ENCODE peak calls at places on chromosomes 1 and 21, in seven cellular contexts. D is chondrocyte, K is endothelial cell, P is activated B cell treated with CpG ODN at 0.5 μM for 24 hours, J is astrocyte of the spinal cord, C is cardiac muscle cell, I is AG04450. F is an unnamed sample.

GRCh38 chr1:77322061-77322900 is 40.5 kb downstream of the AK5 start:
- DNase-seq in I (peak), D (no peak), C (no peak), J (peak), P (no peak), K (no peak), F (peak)

GRCh38 chr1:246778663-246779062 is 54.5 kb downstream of the SCCPDH start:
- DNase-seq in C (no peak), P (no peak), D (peak), K (no peak), J (no peak), I (no peak), F (no peak)

GRCh38 chr21:17513214-17514123 is 626 bp downstream of the CXADR start:
- DNase-seq in P (peak), K (peak), D (no peak), C (peak), J (peak), I (no peak), F (peak)

GRCh38 chr1:42768172-42768571 is 1.1 kb downstream of the C1orf50 start:
- DNase-seq in P (no peak), C (no peak), I (no peak), J (no peak), K (no peak), D (no peak), F (no peak)

GRCh38 chr21:34926784-34927548 is 122.1 kb downstream of the RUNX1 start:
- DNase-seq in K (no peak), J (peak), D (no peak), C (peak), I (no peak), P (no peak), F (peak)

GRCh38 chr1:202107321-202107761 is 15.4 kb upstream of the GPR37L1 start:
- DNase-seq in J (no peak), K (no peak), P (no peak), D (no peak), I (no peak), C (no peak), F (no peak)

GRCh38 chr21:39538453-39539042 is 74.2 kb upstream of the B3GALT5 start:
- DNase-seq in C (no peak), J (no peak), P (no peak), I (no peak), K (no peak), D (no peak), F (no peak)

GRCh38 chr1:182120411-182121258 is 59.1 kb upstream of the ZNF648 start:
- DNase-seq in D (no peak), K (no peak), P (no peak), I (no peak), J (peak), C (no peak), F (peak)

GRCh38 chr1:157496121-157496526 is 56.2 kb downstream of the FCRL5 start:
- DNase-seq in P (no peak), J (peak), C (peak), K (peak), D (no peak), I (no peak), F (peak)

GRCh38 chr1:22845536-22845935 is 127.1 kb downstream of the LACTBL1 start:
- DNase-seq in D (peak), C (no peak), I (no peak), K (no peak), P (no peak), J (no peak), F (no peak)

GRCh38 chr1:53732912-53733317 is 6.0 kb downstream of the GLIS1 start:
- DNase-seq in I (peak), J (peak), K (no peak), D (no peak), P (no peak), C (no peak), F (peak)

GRCh38 chr1:228306275-228307217 is 98.7 kb downstream of the OBSCN start:
- DNase-seq in I (no peak), J (no peak), C (no peak), P (peak), D (no peak), K (no peak), F (no peak)

GRCh38 chr1:194297999-194298598 is 1111.7 kb upstream of the B3GALT2 start:
- DNase-seq in J (no peak), D (no peak), I (no peak), K (no peak), P (no peak), C (no peak), F (no peak)

GRCh38 chr1:236140705-236141446 is 1.5 kb upstream of the GPR137B start:
- DNase-seq in J (no peak), K (no peak), C (no peak), I (no peak), D (no peak), P (no peak), F (no peak)

GRCh38 chr1:80533178-80533577 is 1267.6 kb upstream of the ADGRL2 start:
- DNase-seq in J (no peak), C (no peak), P (no peak), K (no peak), I (no peak), D (no peak), F (no peak)

GRCh38 chr1:198238121-198238520 is 81.3 kb downstream of the NEK7 start:
- DNase-seq in K (no peak), D (no peak), P (no peak), I (no peak), J (no peak), C (no peak), F (no peak)

GRCh38 chr1:171817511-171818265 is 23.6 kb upstream of the DNM3 start:
- DNase-seq in J (peak), I (peak), D (no peak), C (no peak), K (no peak), P (no peak), F (peak)

GRCh38 chr1:117301906-117302305 is 65.3 kb upstream of the MAN1A2 start:
- DNase-seq in I (no peak), K (no peak), C (no peak), J (no peak), P (no peak), D (no peak), F (no peak)

GRCh38 chr1:232472485-232473041 is 157.4 kb downstream of the SIPA1L2 start:
- DNase-seq in K (no peak), C (no peak), I (peak), J (peak), D (no peak), P (no peak), F (peak)

GRCh38 chr1:56833088-56833487 is 13.9 kb upstream of the FYB2 start:
- DNase-seq in J (no peak), C (no peak), P (no peak), D (no peak), I (no peak), K (no peak), F (no peak)

GRCh38 chr1:101302831-101303511 is 66.2 kb downstream of the S1PR1 start:
- DNase-seq in P (no peak), K (no peak), C (no peak), J (peak), I (no peak), D (no peak), F (peak)

GRCh38 chr1:82759035-82759434 is 958.3 kb downstream of the ADGRL2 start:
- DNase-seq in C (no peak), K (no peak), D (no peak), J (no peak), P (no peak), I (no peak), F (no peak)

GRCh38 chr1:246608616-246609376 is 42.5 kb downstream of the CNST start:
- DNase-seq in P (no peak), D (no peak), K (peak), C (no peak), J (peak), I (peak), F (peak)

GRCh38 chr21:23475518-23476189 is 2131.6 kb downstream of the MRPL39 start:
- DNase-seq in C (no peak), D (no peak), J (no peak), P (no peak), K (no peak), I (no peak), F (no peak)

GRCh38 chr21:33374080-33374873 is 28.9 kb upstream of the IFNGR2 start:
- DNase-seq in C (peak), J (peak), I (no peak), K (peak), P (no peak), D (no peak), F (peak)

GRCh38 chr1:182143825-182144661 is 82.5 kb upstream of the ZNF648 start:
- DNase-seq in D (no peak), K (peak), C (peak), I (no peak), P (no peak), J (peak), F (peak)

GRCh38 chr1:150765229-150765976 is at the start of gene CTSS:
- DNase-seq in I (no peak), D (no peak), P (no peak), K (no peak), C (no peak), J (peak), F (peak)

GRCh38 chr1:7341145-7341900 is 429.8 kb upstream of the VAMP3 start:
- DNase-seq in C (no peak), D (no peak), P (no peak), I (no peak), K (no peak), J (peak), F (no peak)

GRCh38 chr1:15442119-15442518 is 3.9 kb downstream of the CTRC start:
- DNase-seq in I (no peak), D (no peak), P (no peak), J (no peak), K (no peak), C (no peak), F (no peak)

GRCh38 chr1:15439325-15439724 is 1.1 kb downstream of the CTRC start:
- DNase-seq in K (no peak), P (no peak), I (no peak), C (no peak), J (no peak), D (no peak), F (no peak)

GRCh38 chr1:15440357-15440756 is 2.1 kb downstream of the CTRC start:
- DNase-seq in K (no peak), C (no peak), P (no peak), J (no peak), D (peak), I (no peak), F (no peak)

GRCh38 chr1:15442759-15443158 is 4.5 kb downstream of the CTRC start:
- DNase-seq in I (no peak), P (no peak), K (no peak), D (no peak), C (no peak), J (no peak), F (no peak)

DNA sequence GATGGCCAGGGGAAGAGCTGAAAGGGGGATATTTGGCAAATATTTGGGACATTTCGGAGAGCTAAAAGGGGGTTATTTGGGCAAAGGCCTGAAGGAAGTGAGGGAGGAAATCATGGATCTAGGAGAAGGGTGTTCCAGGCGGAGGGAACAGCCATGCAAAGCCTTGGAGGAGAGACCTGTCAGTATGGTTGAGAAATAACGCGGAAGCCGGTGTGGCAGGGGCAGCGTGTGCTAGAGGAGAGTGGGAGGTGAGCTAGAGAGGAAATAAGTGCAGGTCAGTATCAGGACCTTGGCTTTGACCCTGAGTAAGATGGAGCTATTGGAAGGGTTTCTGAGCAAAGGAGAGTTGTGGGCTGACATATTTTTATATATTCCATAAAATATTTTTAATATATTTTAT is 3.0 kb downstream of the CTRC start:
- DNase-seq in D (no peak), C (no peak), J (no peak), K (no peak), I (no peak), P (no peak), F (no peak)
- TF ChIP-seq CTCF in D (no peak), C (no peak), J (no peak), K (no peak), I (no peak), P (no peak), F (no peak)

GRCh38 chr1:19703280-19703679 is 38.6 kb downstream of the HTR6 start:
- DNase-seq in I (no peak), D (no peak), P (no peak), C (no peak), K (no peak), J (no peak), F (no peak)

GRCh38 chr1:19696820-19697219 is 32.1 kb downstream of the HTR6 start:
- DNase-seq in D (no peak), C (no peak), K (no peak), P (no peak), I (no peak), J (no peak), F (no peak)

GRCh38 chr1:19704247-19705113 is 39.8 kb downstream of the HTR6 start:
- DNase-seq in P (peak), D (no peak), I (peak), J (peak), K (peak), C (peak), F (peak)

GRCh38 chr1:19698181-19698580 is 33.5 kb downstream of the HTR6 start:
- DNase-seq in J (no peak), C (no peak), I (no peak), D (no peak), P (no peak), K (no peak), F (no peak)

GRCh38 chr1:19700046-19700777 is 35.5 kb downstream of the HTR6 start:
- DNase-seq in D (no peak), C (no peak), I (no peak), K (no peak), J (no peak), P (no peak), F (no peak)
- TF ChIP-seq CTCF in D (no peak), C (no peak), I (no peak), K (no peak), J (no peak), P (no peak), F (no peak)

GRCh38 chr1:223708651-223709268 is 3.6 kb upstream of the CAPN2 start:
- DNase-seq in P (no peak), D (no peak), C (no peak), K (peak), I (no peak), J (no peak), F (no peak)

GRCh38 chr1:223706077-223706988 is 6.0 kb upstream of the CAPN2 start:
- DNase-seq in K (no peak), I (peak), P (no peak), J (peak), D (no peak), C (peak), F (peak)

GRCh38 chr1:223709598-223709997 is 2.7 kb upstream of the CAPN2 start:
- DNase-seq in P (no peak), I (no peak), J (no peak), D (no peak), K (no peak), C (no peak), F (peak)

GRCh38 chr1:223707270-223708000 is 4.9 kb upstream of the CAPN2 start:
- DNase-seq in J (peak), K (no peak), C (no peak), D (no peak), I (peak), P (no peak), F (peak)

DNA sequence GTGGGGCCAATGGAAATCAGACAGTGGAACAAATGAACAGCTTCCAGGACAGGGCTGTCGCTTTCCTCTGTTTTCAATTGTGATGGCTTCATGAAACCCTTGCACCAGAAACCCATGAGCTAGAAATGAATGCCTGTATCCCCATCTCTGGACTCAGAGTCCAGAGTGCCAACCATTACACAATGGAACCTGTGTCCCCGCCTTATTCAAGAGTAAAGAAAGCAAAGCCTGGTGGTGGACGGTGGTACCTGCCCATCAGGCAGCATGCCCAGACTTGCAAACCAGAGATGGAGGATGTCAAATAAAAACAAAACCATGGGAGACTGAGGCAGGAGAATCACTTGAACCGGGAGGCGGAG is 4.4 kb upstream of the CAPN2 start:
- DNase-seq in C (no peak), D (no peak), K (no peak), J (no peak), I (no peak), P (no peak), F (no peak)
- TF ChIP-seq CTCF in C (peak), D (peak), K (no peak), J (peak), I (no peak), P (no peak), F (peak)

GRCh38 chr1:2404890-2405511 is 7.4 kb downstream of the PEX10 start:
- DNase-seq in J (peak), D (no peak), P (no peak), I (no peak), K (no peak), C (no peak), F (peak)

GRCh38 chr1:2407166-2407990 is 5.0 kb downstream of the PEX10 start:
- DNase-seq in I (no peak), C (no peak), D (peak), P (no peak), J (no peak), K (no peak), F (no peak)

GRCh38 chr1:2405588-2406295 is 6.6 kb downstream of the PEX10 start:
- DNase-seq in J (peak), C (no peak), K (no peak), D (no peak), I (no peak), P (no peak), F (peak)

GRCh38 chr1:2407991-2408275 is 4.4 kb downstream of the PEX10 start:
- DNase-seq in I (no peak), D (no peak), C (no peak), J (no peak), P (no peak), K (no peak), F (no peak)

DNA sequence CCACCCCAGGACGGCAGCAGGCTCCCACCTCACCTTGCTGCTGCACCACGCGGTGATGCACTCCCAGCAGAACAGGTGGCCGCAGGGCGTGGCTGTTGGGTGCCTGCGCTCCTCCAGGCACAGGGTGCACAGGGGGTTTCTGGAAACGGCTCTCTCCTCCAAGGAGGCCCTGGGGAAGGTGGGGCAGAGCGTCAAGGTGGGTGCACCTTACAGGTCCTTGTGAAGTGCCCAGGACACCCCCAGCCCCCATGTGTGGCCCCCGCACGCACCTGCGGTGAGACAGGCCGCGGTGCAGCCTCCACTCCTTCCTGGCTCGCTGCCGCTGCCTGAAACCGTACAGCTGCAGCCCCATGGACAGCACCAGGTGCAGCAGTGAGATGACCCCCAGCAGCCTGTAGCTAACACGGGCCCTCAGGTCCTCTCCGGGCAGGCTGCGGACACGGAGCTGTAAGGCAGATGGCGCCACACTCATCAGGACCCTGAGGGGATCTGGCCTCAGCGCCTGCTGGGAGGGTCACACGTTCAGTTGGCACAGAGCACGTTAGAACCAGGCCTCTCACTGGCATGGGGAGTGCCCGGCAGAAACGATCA is 5.8 kb downstream of the PEX10 start:
- DNase-seq in J (no peak), I (no peak), P (no peak), K (no peak), C (no peak), D (peak), F (no peak)
- TF ChIP-seq CTCF in J (peak), I (no peak), P (no peak), K (no peak), C (no peak), D (peak), F (peak)

GRCh38 chr1:63878914-63879313 is 105.1 kb downstream of the ROR1 start:
- DNase-seq in D (no peak), K (no peak), C (no peak), J (peak), P (no peak), I (no peak), F (peak)
- TF ChIP-seq CTCF in D (no peak), K (no peak), C (no peak), J (no peak), P (no peak), I (no peak), F (no peak)

DNA sequence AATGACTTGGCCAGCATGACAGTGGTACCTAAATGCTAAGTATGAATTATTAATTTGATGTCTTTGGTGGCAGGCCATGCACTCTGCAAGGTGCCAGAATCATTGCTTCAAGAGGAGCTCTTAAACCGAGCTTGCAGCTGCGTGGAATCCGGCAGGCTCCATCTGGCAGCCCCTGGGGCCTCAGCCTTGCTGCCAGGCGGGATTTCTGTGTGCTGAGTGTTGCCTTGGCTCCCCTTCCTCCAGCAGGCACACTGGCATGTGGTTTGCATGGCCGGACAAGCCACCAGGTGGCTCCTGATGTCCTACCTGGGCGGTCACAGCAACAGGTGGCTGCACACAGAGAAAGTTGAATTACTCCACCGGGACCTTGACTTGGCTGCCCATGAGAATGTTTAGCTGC is 155.4 kb downstream of the URB2 start:
- DNase-seq in D (no peak), P (no peak), C (no peak), J (no peak), K (no peak), I (no peak), F (no peak)
- TF ChIP-seq CTCF in D (no peak), P (no peak), C (no peak), J (no peak), K (no peak), I (no peak), F (no peak)

DNA sequence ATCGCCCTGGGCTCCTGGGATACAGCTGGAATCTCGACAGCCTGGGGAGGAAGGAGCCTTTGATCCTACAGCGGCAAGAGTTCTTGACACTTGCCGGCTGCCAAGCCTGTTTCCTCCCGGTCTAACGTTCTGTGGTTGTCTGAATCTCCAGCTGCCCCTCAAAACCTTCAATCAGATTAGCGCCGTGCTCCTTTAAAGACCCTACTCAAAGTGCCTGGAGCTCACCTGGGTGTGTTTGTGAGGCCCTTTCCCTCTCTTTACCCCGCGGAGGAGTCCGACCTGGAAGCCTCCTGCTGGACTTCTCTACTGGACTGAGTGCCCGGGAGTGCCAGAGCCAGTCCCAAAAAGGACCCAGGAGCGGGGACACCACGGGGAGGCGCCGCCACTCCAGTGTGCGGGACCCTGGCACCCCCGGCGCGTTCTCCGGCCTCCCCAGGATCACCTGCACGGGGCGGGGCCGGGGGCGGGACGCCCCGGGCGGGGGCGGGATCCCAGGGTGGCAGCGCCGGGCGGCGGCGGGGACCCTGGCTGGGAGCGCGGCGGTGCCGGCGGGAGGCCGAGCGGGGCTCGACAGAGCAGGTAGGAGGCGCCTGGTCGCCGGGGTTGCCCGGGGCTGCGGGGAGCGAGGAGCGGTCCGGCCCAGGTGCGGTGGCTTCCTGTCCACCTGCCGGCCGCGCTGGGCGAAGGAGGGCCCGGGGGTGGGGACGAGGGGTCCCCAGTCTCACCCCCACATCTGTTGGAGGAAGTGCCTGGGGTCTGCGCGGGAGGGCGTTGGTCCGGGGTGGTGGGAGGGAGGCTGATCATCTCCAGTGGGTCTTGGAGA is at the start of gene NCMAP:
- DNase-seq in I (no peak), K (peak), C (peak), D (peak), J (no peak), P (peak), F (no peak)
- TF ChIP-seq CTCF in I (no peak), K (no peak), C (no peak), D (peak), J (no peak), P (no peak), F (no peak)